ENCODE peak calls at places on chromosomes 4 and X, in nine cellular contexts. R is H1, Z is GM12878, F is suprapubic skin, V is sigmoid colon, X is breast epithelium, Y is transverse colon, A is HL-60, N is upper lobe of left lung. U is an unnamed sample.
A peak's percentile ranks its signal among the peaks of the same experiment; 100 is the strongest.

GRCh38 chrX:23993012-23993633 is 33.9 kb downstream of the KLHL15 start:
- DNase-seq in R (no peak), V (no peak), F (no peak), X (no peak), N (no peak), A (no peak), Z (no peak), Y (no peak), U (no peak)

GRCh38 chrX:57329008-57329407 is 42.5 kb downstream of the FAAH2 start:
- DNase-seq in R (no peak), N (no peak), Y (no peak), X (no peak), Z (no peak), F (no peak), A (no peak), V (no peak), U (no peak)

GRCh38 chr4:140637836-140638235 is 69.1 kb upstream of the UCP1 start:
- DNase-seq in X (no peak), Y (peak; percentile 35), R (no peak), N (no peak), A (peak; percentile 7), V (no peak), F (no peak), Z (no peak), U (no peak)

GRCh38 chrX:150934453-150934852 is 36.0 kb upstream of the CD99L2 start:
- DNase-seq in R (no peak), F (no peak), X (no peak), V (peak; percentile 71), A (no peak), Y (peak; percentile 16), Z (no peak), N (no peak), U (no peak)

GRCh38 chr4:15893967-15894366 is 44.6 kb downstream of the FGFBP1 start:
- DNase-seq in V (no peak), Y (no peak), Z (no peak), F (no peak), R (no peak), N (peak; percentile 28), X (no peak), A (no peak), U (no peak)

GRCh38 chr4:88219099-88219498 is 60.7 kb upstream of the ABCG2 start:
- DNase-seq in V (no peak), X (no peak), R (no peak), Y (no peak), N (no peak), A (no peak), F (no peak), Z (no peak), U (no peak)

GRCh38 chrX:69365349-69365748 is 138.8 kb upstream of the NALF2 start:
- DNase-seq in A (no peak), F (no peak), V (no peak), Z (no peak), X (no peak), R (no peak), N (no peak), Y (no peak), U (no peak)

GRCh38 chrX:9530848-9531274 is 66.0 kb downstream of the TBL1X start:
- DNase-seq in F (no peak), A (no peak), Z (no peak), X (no peak), V (peak; percentile 78), R (peak; percentile 84), Y (peak; percentile 51), N (peak; percentile 46), U (peak; percentile 36)

GRCh38 chr4:5926601-5927000 is 33.7 kb upstream of the CRMP1 start:
- DNase-seq in R (no peak), F (no peak), V (no peak), A (no peak), Y (no peak), X (no peak), Z (no peak), N (no peak), U (no peak)

GRCh38 chr4:150773729-150774449 is 191.9 kb downstream of the MAB21L2 start:
- DNase-seq in V (no peak), Z (no peak), X (no peak), R (no peak), Y (no peak), F (no peak), N (no peak), A (no peak), U (no peak)

GRCh38 chr4:5072948-5073347 is 21.7 kb downstream of the STK32B start:
- DNase-seq in X (no peak), A (no peak), V (no peak), Z (no peak), R (no peak), N (no peak), Y (no peak), F (no peak), U (no peak)

GRCh38 chr4:48178931-48179330 is 44.9 kb upstream of the TXK start:
- DNase-seq in R (no peak), X (no peak), N (no peak), F (no peak), A (no peak), Y (no peak), V (no peak), Z (no peak), U (no peak)

GRCh38 chrX:24619647-24620046 is 27.5 kb downstream of the PCYT1B start:
- DNase-seq in N (no peak), V (no peak), R (no peak), Y (no peak), X (no peak), Z (no peak), F (no peak), A (no peak), U (no peak)

GRCh38 chrX:79130857-79131256 is 13.6 kb upstream of the GPR174 start:
- DNase-seq in F (no peak), V (no peak), N (no peak), R (no peak), Z (no peak), A (no peak), X (no peak), Y (no peak), U (no peak)

GRCh38 chrX:71604796-71605568 is 13.3 kb downstream of the CXCR3 start:
- DNase-seq in Y (no peak), N (no peak), F (no peak), R (no peak), V (no peak), X (no peak), A (no peak), Z (no peak), U (no peak)

GRCh38 chr4:98642991-98643426 is 15.4 kb downstream of the TSPAN5 start:
- DNase-seq in V (no peak), R (no peak), N (no peak), Z (no peak), F (no peak), A (no peak), X (no peak), Y (no peak), U (no peak)
- TF ChIP-seq POLR2AphosphoS5 in V (no peak), R (no peak), N (no peak), Z (no peak), F (no peak), A (no peak), X (no peak), Y (no peak), U (no peak)

DNA sequence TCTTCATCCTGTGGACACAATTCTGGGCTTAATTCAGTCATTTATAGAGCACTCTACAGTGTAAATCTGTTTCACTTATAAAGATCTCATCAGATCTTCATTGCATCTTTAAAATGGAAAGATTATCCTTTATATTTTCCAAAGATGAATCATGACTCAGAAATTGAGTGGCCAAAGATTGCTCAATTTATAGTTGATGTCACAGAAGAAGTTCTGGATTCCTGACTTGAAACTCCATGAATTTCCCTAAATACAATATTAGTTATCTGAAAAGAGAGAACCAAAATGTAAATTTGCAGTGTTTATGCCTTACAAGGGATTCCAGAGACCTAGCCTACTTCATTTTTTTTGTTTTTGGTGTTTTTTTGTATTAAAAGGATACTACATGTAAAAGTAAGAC is 183.3 kb downstream of the PCDH7 start:
- DNase-seq in Z (no peak), A (no peak), N (no peak), F (no peak), R (no peak), V (no peak), Y (no peak), X (no peak), U (no peak)
- TF ChIP-seq POLR2AphosphoS5 in Z (no peak), A (no peak), N (no peak), F (no peak), R (no peak), V (no peak), Y (no peak), X (no peak), U (no peak)

GRCh38 chr4:144906181-144906895 is 191.7 kb downstream of the ANAPC10 start:
- DNase-seq in Y (no peak), A (peak; percentile 14), X (no peak), Z (peak; percentile 38), F (no peak), R (no peak), N (no peak), V (no peak), U (no peak)
- TF ChIP-seq POLR2AphosphoS5 in Y (no peak), A (no peak), X (no peak), Z (no peak), F (no peak), R (no peak), N (no peak), V (no peak), U (no peak)

DNA sequence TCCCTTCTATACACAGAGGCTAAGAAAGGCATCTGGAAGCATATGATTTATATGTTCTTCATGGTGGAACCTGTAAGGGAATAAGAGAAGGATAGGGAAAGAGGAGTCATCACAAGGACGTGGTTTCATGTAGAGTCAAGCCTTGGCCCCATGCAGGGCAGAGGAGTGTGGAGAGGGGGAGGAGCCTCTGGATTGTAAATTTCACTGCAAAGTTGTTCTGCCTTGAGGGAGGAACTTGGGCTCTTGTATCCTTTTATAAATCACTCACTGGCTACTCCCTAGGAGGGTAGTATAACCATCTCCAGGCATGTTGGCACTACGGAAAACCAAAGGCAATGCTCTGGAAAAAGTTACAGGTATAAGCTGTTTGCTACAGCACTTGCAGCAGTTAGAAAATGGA is 60.4 kb upstream of the ZNF81 start:
- DNase-seq in Z (no peak), Y (no peak), N (no peak), R (no peak), X (no peak), A (no peak), F (no peak), V (no peak), U (no peak)
- TF ChIP-seq POLR2AphosphoS5 in Z (no peak), Y (no peak), N (no peak), R (no peak), X (no peak), A (no peak), F (no peak), V (no peak), U (no peak)

GRCh38 chr4:153022233-153022632 is 86.1 kb downstream of the FHDC1 start:
- DNase-seq in F (no peak), R (no peak), V (no peak), Z (no peak), N (peak; percentile 73), Y (peak; percentile 12), A (no peak), X (peak; percentile 74), U (no peak)
- TF ChIP-seq POLR2AphosphoS5 in F (no peak), R (no peak), V (no peak), Z (no peak), N (no peak), Y (no peak), A (no peak), X (no peak), U (no peak)